ENCODE peak calls at places on chromosome 13, in five cellular contexts. W is K562, U is SK-N-SH, M is GM12878, V is HepG2. R is an unnamed sample.

GRCh38 chr13:50866817-50867640 is 23.5 kb upstream of the DLEU7 start:
- DNase-seq in W (no peak), U (no peak), M (no peak), V (no peak), R (no peak)

GRCh38 chr13:33931397-33931987 is 113.5 kb downstream of the RFC3 start:
- DNase-seq in W (peak; percentile 16), U (peak; percentile 7), M (peak; percentile 4), V (peak; percentile 65), R (peak; percentile 40)

GRCh38 chr13:114146629-114147028 is 14.2 kb upstream of the RASA3 start:
- DNase-seq in W (no peak), U (peak; percentile 67), M (no peak), V (no peak), R (peak; percentile 26)

GRCh38 chr13:32056316-32056715 is 24.7 kb downstream of the FRY start:
- DNase-seq in W (no peak), U (no peak), M (no peak), V (no peak), R (no peak)

GRCh38 chr13:54194233-54195024 is 1165.8 kb downstream of the OLFM4 start:
- DNase-seq in W (no peak), U (no peak), M (no peak), V (no peak), R (no peak)

GRCh38 chr13:33761744-33762143 is 56.2 kb upstream of the RFC3 start:
- DNase-seq in W (no peak), U (peak; percentile 15), M (no peak), V (peak; percentile 23), R (peak; percentile 31)

GRCh38 chr13:23979361-23980159 is 82.3 kb upstream of the C1QTNF9B start:
- DNase-seq in W (no peak), U (peak; percentile 85), M (no peak), V (peak; percentile 6), R (peak; percentile 53)

GRCh38 chr13:73714522-73714921 is 419.7 kb downstream of the KLF12 start:
- DNase-seq in W (no peak), U (no peak), M (no peak), V (no peak), R (no peak)

GRCh38 chr13:44465318-44465717 is 91.7 kb downstream of the SERP2 start:
- DNase-seq in W (no peak), U (no peak), M (no peak), V (no peak), R (no peak)

GRCh38 chr13:45055902-45056648 is 64.2 kb upstream of the GTF2F2 start:
- DNase-seq in W (peak; percentile 9), U (no peak), M (no peak), V (no peak), R (no peak)

GRCh38 chr13:75705908-75706307 is 69.8 kb downstream of the LMO7 start:
- DNase-seq in W (no peak), U (no peak), M (no peak), V (no peak), R (no peak)

GRCh38 chr13:43122706-43123268 is 99.4 kb downstream of the DNAJC15 start:
- DNase-seq in W (no peak), U (peak; percentile 49), M (no peak), V (no peak), R (no peak)

GRCh38 chr13:105655046-105655445 is 880.4 kb downstream of the EFNB2 start:
- DNase-seq in W (no peak), U (no peak), M (no peak), V (no peak), R (no peak)

GRCh38 chr13:110916671-110917142 is 1.8 kb upstream of the ANKRD10 start:
- DNase-seq in W (no peak), U (no peak), M (no peak), V (no peak), R (no peak)

GRCh38 chr13:114263590-114263989 is 17.8 kb upstream of the UPF3A start:
- DNase-seq in W (no peak), U (no peak), M (peak; percentile 9), V (no peak), R (no peak)

GRCh38 chr13:38348890-38349289 is 761 bp upstream of the UFM1 start:
- DNase-seq in W (no peak), U (no peak), M (no peak), V (no peak), R (peak; percentile 6)

GRCh38 chr13:91141619-91142061 is 205.8 kb upstream of the MIR17HG start:
- DNase-seq in W (no peak), U (no peak), M (no peak), V (no peak), R (peak; percentile 61)

GRCh38 chr13:25335856-25336255 is 34.4 kb downstream of the NUP58 start:
- DNase-seq in W (no peak), U (no peak), M (no peak), V (no peak), R (no peak)

GRCh38 chr13:28161370-28161769 is 23.0 kb downstream of the PAN3 start:
- DNase-seq in W (no peak), U (no peak), M (no peak), V (peak; percentile 68), R (no peak)

GRCh38 chr13:33260168-33261098 is 25.1 kb downstream of the STARD13 start:
- DNase-seq in W (no peak), U (no peak), M (no peak), V (peak; percentile 99), R (no peak)

GRCh38 chr13:99983401-99984133 is 2.0 kb downstream of the ZIC2 start:
- DNase-seq in W (no peak), U (peak; percentile 31), M (no peak), V (no peak), R (no peak)

GRCh38 chr13:25819856-25820530 is 231.8 kb downstream of the SHISA2 start:
- DNase-seq in W (no peak), U (no peak), M (no peak), V (no peak), R (no peak)

GRCh38 chr13:76868451-76868850 is 17.8 kb downstream of the KCTD12 start:
- DNase-seq in W (no peak), U (no peak), M (no peak), V (no peak), R (no peak)

GRCh38 chr13:100438059-100438788 is 150.4 kb downstream of the GGACT start:
- DNase-seq in W (no peak), U (no peak), M (no peak), V (no peak), R (no peak)

GRCh38 chr13:48564046-48564445 is 31.2 kb upstream of the RCBTB2 start:
- DNase-seq in W (no peak), U (peak; percentile 7), M (no peak), V (no peak), R (no peak)

GRCh38 chr13:48570225-48570828 is 37.4 kb upstream of the RCBTB2 start:
- DNase-seq in W (no peak), U (no peak), M (no peak), V (no peak), R (no peak)

GRCh38 chr13:48563611-48564010 is 30.7 kb upstream of the RCBTB2 start:
- DNase-seq in W (no peak), U (no peak), M (no peak), V (no peak), R (no peak)

GRCh38 chr13:48571121-48571901 is 38.4 kb upstream of the RCBTB2 start:
- DNase-seq in W (no peak), U (no peak), M (no peak), V (no peak), R (no peak)

GRCh38 chr13:48567521-48568331 is 34.8 kb upstream of the RCBTB2 start:
- DNase-seq in W (no peak), U (no peak), M (no peak), V (peak; percentile 70), R (no peak)
- TF ChIP-seq FOXM1 in W (no peak), U (no peak), M (no peak), V (no peak), R (no peak)

GRCh38 chr13:21076265-21076653 is 14.9 kb upstream of the LATS2 start:
- DNase-seq in W (no peak), U (no peak), M (no peak), V (no peak), R (no peak)

GRCh38 chr13:21074601-21075302 is 13.4 kb upstream of the LATS2 start:
- DNase-seq in W (no peak), U (no peak), M (no peak), V (no peak), R (no peak)

GRCh38 chr13:21078501-21078900 is 17.1 kb upstream of the LATS2 start:
- DNase-seq in W (no peak), U (no peak), M (no peak), V (no peak), R (no peak)

GRCh38 chr13:21077360-21078353 is 16.3 kb upstream of the LATS2 start:
- DNase-seq in W (no peak), U (no peak), M (no peak), V (no peak), R (no peak)

DNA sequence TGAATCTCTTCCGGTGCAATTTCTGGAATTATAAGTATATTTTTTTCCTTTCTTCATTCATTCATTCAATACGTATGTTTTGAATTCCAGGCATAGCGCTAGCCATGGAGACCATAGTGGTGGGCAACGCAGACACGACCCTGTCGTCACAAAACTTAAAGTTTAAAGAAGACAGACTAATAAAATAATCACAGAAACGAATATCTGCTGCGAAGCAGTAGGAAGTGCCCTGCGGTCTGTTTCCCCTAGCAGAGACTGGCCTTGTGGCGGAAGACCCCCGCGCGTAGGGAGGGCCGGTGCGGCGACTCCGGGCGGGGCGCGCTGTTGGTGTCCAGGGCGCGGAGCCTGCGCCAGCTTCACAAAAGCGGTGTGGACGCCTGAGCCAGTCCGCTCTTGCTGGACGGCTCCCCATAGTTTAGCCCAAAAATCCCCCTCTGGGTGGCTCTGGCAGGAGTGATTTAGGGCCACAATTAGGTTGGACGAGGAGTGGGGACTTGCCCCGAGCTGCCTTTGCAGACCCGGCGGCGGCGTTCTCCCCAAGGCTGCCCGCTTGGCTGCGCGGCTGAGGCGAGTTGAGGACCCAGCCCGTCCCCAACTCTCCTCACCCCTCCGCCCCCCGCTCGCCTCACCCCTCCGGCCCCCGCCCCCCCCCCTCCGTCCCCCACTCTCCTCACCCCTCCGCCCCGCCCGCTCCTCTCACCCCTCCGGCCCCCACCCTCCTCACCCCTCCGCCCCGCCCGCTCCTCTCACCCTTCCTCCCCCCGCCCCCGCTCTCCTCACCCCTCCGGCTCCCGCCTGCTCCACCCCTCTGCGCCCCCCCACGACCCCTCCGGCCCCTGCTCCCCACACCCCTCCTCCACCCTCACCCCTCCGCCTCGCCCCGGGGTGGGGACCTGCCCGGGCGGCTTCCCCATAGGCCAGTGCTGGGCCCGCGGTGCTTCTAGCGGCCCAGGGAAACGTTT is 14.2 kb upstream of the LATS2 start:
- DNase-seq in W (no peak), U (peak; percentile 48), M (no peak), V (no peak), R (no peak)
- TF ChIP-seq FOXM1 in W (no peak), U (no peak), M (no peak), V (no peak), R (no peak)

GRCh38 chr13:112958127-112958989 is 10.7 kb upstream of the MCF2L start:
- DNase-seq in W (no peak), U (no peak), M (no peak), V (no peak), R (no peak)
- TF ChIP-seq FOXM1 in W (no peak), U (no peak), M (no peak), V (no peak), R (no peak)

DNA sequence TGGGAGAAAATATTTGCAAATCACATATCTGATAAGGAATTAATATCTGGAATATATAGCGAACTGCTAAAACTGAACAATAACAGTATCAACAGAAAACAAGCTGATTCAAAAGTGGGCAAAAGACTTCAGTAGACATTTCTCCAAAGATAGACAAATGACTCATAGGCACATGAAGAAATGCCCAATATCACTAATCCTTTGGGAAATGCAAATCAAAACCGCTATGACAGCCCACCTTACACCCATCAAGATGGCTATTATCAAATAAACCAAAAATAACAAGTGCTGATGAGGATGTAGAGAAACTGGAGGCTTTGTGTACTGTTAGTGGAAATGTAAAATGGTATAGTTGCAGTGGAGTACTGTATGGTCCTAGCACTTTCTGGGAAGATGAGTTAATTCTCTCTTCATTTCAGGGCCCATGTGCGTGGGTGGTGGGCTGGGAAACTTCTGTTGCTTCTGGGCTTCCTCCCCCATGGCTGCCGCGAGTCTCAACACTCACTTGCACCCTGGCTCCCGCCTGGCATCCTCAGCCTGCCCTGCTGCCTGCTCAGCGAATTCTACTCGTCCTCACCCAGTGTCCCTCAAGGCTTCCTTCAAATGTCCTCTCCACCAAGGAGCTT is 12.4 kb upstream of the GJA3 start:
- DNase-seq in W (no peak), U (no peak), M (no peak), V (no peak), R (no peak)
- TF ChIP-seq FOXM1 in W (no peak), U (no peak), M (no peak), V (no peak), R (no peak)

R was measured in HEK293T.